ENCODE peak calls at places on chromosomes 6 and 20, in ten cellular contexts. One of them, this sample, is unnamed.

GRCh38 chr6:50030777-50031562 is 9.2 kb upstream of the DEFB110 start:
- DNase-seq in transverse colon: no peak
- DNase-seq in BE2C: peak; percentile 23
- DNase-seq in NB4: peak; percentile 32
- DNase-seq in fibroblast of mammary gland: peak; percentile 1
- DNase-seq in AG10803: peak; percentile 1
- DNase-seq in body of pancreas: no peak
- DNase-seq in PC-3: peak; percentile 64
- DNase-seq in mucosa of descending colon: no peak
- DNase-seq in bronchial epithelial cell: peak; percentile 24
- DNase-seq in this sample: no peak

GRCh38 chr6:52117352-52117751 is 29.9 kb upstream of the PKHD1 start:
- DNase-seq in transverse colon: no peak
- DNase-seq in BE2C: no peak
- DNase-seq in NB4: no peak
- DNase-seq in bronchial epithelial cell: no peak
- DNase-seq in fibroblast of mammary gland: no peak
- DNase-seq in mucosa of descending colon: no peak
- DNase-seq in body of pancreas: no peak
- DNase-seq in PC-3: no peak
- DNase-seq in AG10803: no peak
- DNase-seq in this sample: no peak

GRCh38 chr6:150140236-150140969 is 2.4 kb upstream of the PPP1R14C start:
- DNase-seq in BE2C: no peak
- DNase-seq in transverse colon: no peak
- DNase-seq in body of pancreas: no peak
- DNase-seq in PC-3: peak; percentile 43
- DNase-seq in mucosa of descending colon: no peak
- DNase-seq in bronchial epithelial cell: peak; percentile 80
- DNase-seq in AG10803: no peak
- DNase-seq in NB4: no peak
- DNase-seq in fibroblast of mammary gland: no peak
- DNase-seq in this sample: no peak

GRCh38 chr6:122033564-122034181 is 365.8 kb upstream of the HSF2 start:
- DNase-seq in NB4: peak; percentile 66
- DNase-seq in body of pancreas: no peak
- DNase-seq in PC-3: peak; percentile 60
- DNase-seq in bronchial epithelial cell: peak; percentile 72
- DNase-seq in mucosa of descending colon: no peak
- DNase-seq in AG10803: peak; percentile 78
- DNase-seq in BE2C: no peak
- DNase-seq in transverse colon: no peak
- DNase-seq in fibroblast of mammary gland: peak; percentile 71
- DNase-seq in this sample: no peak

GRCh38 chr6:3805448-3806123 is 43.6 kb upstream of the FAM50B start:
- DNase-seq in fibroblast of mammary gland: no peak
- DNase-seq in PC-3: peak; percentile 70
- DNase-seq in bronchial epithelial cell: no peak
- DNase-seq in transverse colon: no peak
- DNase-seq in BE2C: no peak
- DNase-seq in NB4: no peak
- DNase-seq in AG10803: no peak
- DNase-seq in body of pancreas: no peak
- DNase-seq in mucosa of descending colon: no peak
- DNase-seq in this sample: no peak

GRCh38 chr20:9478801-9479200 is 35.6 kb upstream of the LAMP5 start:
- DNase-seq in NB4: no peak
- DNase-seq in fibroblast of mammary gland: no peak
- DNase-seq in BE2C: no peak
- DNase-seq in transverse colon: no peak
- DNase-seq in bronchial epithelial cell: no peak
- DNase-seq in PC-3: no peak
- DNase-seq in AG10803: no peak
- DNase-seq in body of pancreas: no peak
- DNase-seq in mucosa of descending colon: no peak
- DNase-seq in this sample: no peak

GRCh38 chr20:55291251-55291650 is 714.1 kb downstream of the CBLN4 start:
- DNase-seq in BE2C: no peak
- DNase-seq in fibroblast of mammary gland: no peak
- DNase-seq in bronchial epithelial cell: no peak
- DNase-seq in PC-3: no peak
- DNase-seq in transverse colon: no peak
- DNase-seq in mucosa of descending colon: no peak
- DNase-seq in NB4: no peak
- DNase-seq in body of pancreas: no peak
- DNase-seq in AG10803: no peak
- DNase-seq in this sample: no peak

GRCh38 chr20:14879020-14879697 is 541.7 kb upstream of the FLRT3 start:
- DNase-seq in transverse colon: no peak
- DNase-seq in PC-3: peak; percentile 98
- DNase-seq in NB4: no peak
- DNase-seq in body of pancreas: no peak
- DNase-seq in BE2C: no peak
- DNase-seq in bronchial epithelial cell: peak; percentile 99
- DNase-seq in fibroblast of mammary gland: peak; percentile 84
- DNase-seq in AG10803: peak; percentile 68
- DNase-seq in mucosa of descending colon: no peak
- DNase-seq in this sample: no peak

GRCh38 chr6:92716638-92717037 is 702.7 kb downstream of the EPHA7 start:
- DNase-seq in BE2C: no peak
- DNase-seq in transverse colon: no peak
- DNase-seq in NB4: no peak
- DNase-seq in AG10803: no peak
- DNase-seq in body of pancreas: no peak
- DNase-seq in bronchial epithelial cell: no peak
- DNase-seq in mucosa of descending colon: no peak
- DNase-seq in PC-3: no peak
- DNase-seq in fibroblast of mammary gland: no peak
- DNase-seq in this sample: no peak

GRCh38 chr20:1844723-1845523 is 50.3 kb upstream of the SIRPA start:
- DNase-seq in PC-3: no peak
- DNase-seq in BE2C: no peak
- DNase-seq in body of pancreas: no peak
- DNase-seq in bronchial epithelial cell: no peak
- DNase-seq in transverse colon: peak; percentile 64
- DNase-seq in mucosa of descending colon: peak; percentile 58
- DNase-seq in AG10803: peak; percentile 55
- DNase-seq in NB4: peak; percentile 77
- DNase-seq in fibroblast of mammary gland: peak; percentile 48
- DNase-seq in this sample: peak; percentile 94

GRCh38 chr6:30322527-30323501 is 3.9 kb upstream of the TRIM39 start:
- DNase-seq in AG10803: peak; percentile 66
- DNase-seq in BE2C: no peak
- DNase-seq in NB4: peak; percentile 16
- DNase-seq in transverse colon: no peak
- DNase-seq in fibroblast of mammary gland: peak; percentile 87
- DNase-seq in mucosa of descending colon: no peak
- DNase-seq in body of pancreas: no peak
- DNase-seq in bronchial epithelial cell: no peak
- DNase-seq in PC-3: peak; percentile 77
- DNase-seq in this sample: no peak

GRCh38 chr6:31067881-31068737 is 44.3 kb downstream of the C6orf15 start:
- DNase-seq in transverse colon: no peak
- DNase-seq in mucosa of descending colon: no peak
- DNase-seq in body of pancreas: no peak
- DNase-seq in fibroblast of mammary gland: no peak
- DNase-seq in BE2C: no peak
- DNase-seq in PC-3: no peak
- DNase-seq in AG10803: no peak
- DNase-seq in NB4: no peak
- DNase-seq in bronchial epithelial cell: no peak
- DNase-seq in this sample: no peak

GRCh38 chr20:37407573-37408002 is 61.6 kb downstream of the SRC start:
- DNase-seq in BE2C: peak; percentile 54
- DNase-seq in transverse colon: no peak
- DNase-seq in bronchial epithelial cell: no peak
- DNase-seq in fibroblast of mammary gland: peak; percentile 37
- DNase-seq in NB4: no peak
- DNase-seq in AG10803: no peak
- DNase-seq in body of pancreas: peak; percentile 22
- DNase-seq in mucosa of descending colon: no peak
- DNase-seq in PC-3: no peak
- DNase-seq in this sample: peak; percentile 89

GRCh38 chr20:33675127-33675954 is 1.1 kb upstream of the NECAB3 start:
- DNase-seq in NB4: no peak
- DNase-seq in bronchial epithelial cell: no peak
- DNase-seq in body of pancreas: no peak
- DNase-seq in mucosa of descending colon: peak; percentile 24
- DNase-seq in fibroblast of mammary gland: peak; percentile 54
- DNase-seq in BE2C: no peak
- DNase-seq in transverse colon: no peak
- DNase-seq in PC-3: no peak
- DNase-seq in AG10803: no peak
- DNase-seq in this sample: peak; percentile 86
- H3K4me3 ChIP-seq in NB4: peak overlapping the region; percentile 16
- H3K4me3 ChIP-seq in bronchial epithelial cell: peak overlapping the region; percentile 52
- H3K4me3 ChIP-seq in body of pancreas: no peak overlapping the region
- H3K4me3 ChIP-seq in mucosa of descending colon: no peak overlapping the region
- H3K4me3 ChIP-seq in fibroblast of mammary gland: peak overlapping the region; percentile 56
- H3K4me3 ChIP-seq in BE2C: no peak overlapping the region
- H3K4me3 ChIP-seq in transverse colon: peak overlapping the region; percentile 91
- H3K4me3 ChIP-seq in PC-3: peak overlapping the region; percentile 92
- H3K4me3 ChIP-seq in AG10803: peak overlapping the region; percentile 67
- H3K4me3 ChIP-seq in this sample: peak overlapping the region; percentile 82

DNA sequence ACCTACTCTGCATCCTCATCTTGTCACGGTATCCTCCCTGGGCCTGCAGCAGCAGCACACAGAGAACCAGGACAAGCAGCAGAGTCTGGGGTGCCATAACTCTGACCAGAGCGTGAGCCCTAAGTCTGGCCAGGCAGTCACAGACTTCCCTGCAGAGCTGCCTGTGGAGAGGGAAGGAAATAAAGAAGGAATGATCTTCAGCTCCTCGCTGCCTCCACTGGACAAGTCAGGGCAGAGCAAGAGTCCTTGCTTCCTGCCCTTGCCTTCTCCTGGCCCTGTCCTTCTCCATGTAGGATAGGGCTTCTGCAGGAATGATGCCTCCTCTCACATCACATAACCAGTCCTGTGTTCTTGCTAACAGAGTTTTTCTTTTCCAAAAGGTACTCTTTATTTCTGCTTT is 15.9 kb upstream of the WFDC11 start:
- DNase-seq in PC-3: peak; percentile 28
- DNase-seq in NB4: no peak
- DNase-seq in mucosa of descending colon: peak; percentile 11
- DNase-seq in BE2C: no peak
- DNase-seq in fibroblast of mammary gland: peak; percentile 19
- DNase-seq in bronchial epithelial cell: peak; percentile 35
- DNase-seq in transverse colon: no peak
- DNase-seq in body of pancreas: no peak
- DNase-seq in AG10803: no peak
- DNase-seq in this sample: no peak
- TF ChIP-seq CTCF in PC-3: peak; percentile 35
- TF ChIP-seq CTCF in NB4: peak; percentile 1
- TF ChIP-seq CTCF in mucosa of descending colon: no peak
- TF ChIP-seq CTCF in BE2C: no peak
- TF ChIP-seq CTCF in fibroblast of mammary gland: peak; percentile 24
- TF ChIP-seq CTCF in bronchial epithelial cell: peak; percentile 39
- TF ChIP-seq CTCF in transverse colon: no peak
- TF ChIP-seq CTCF in body of pancreas: no peak
- TF ChIP-seq CTCF in AG10803: peak; percentile 12
- TF ChIP-seq CTCF in this sample: no peak

GRCh38 chr6:113439861-113440260 is 417.3 kb upstream of the MARCKS start:
- DNase-seq in mucosa of descending colon: no peak
- DNase-seq in BE2C: no peak
- DNase-seq in PC-3: no peak
- DNase-seq in AG10803: no peak
- DNase-seq in NB4: no peak
- DNase-seq in fibroblast of mammary gland: no peak
- DNase-seq in transverse colon: no peak
- DNase-seq in bronchial epithelial cell: no peak
- DNase-seq in body of pancreas: no peak
- DNase-seq in this sample: no peak
- H3K4me3 ChIP-seq in mucosa of descending colon: no peak overlapping the region
- H3K4me3 ChIP-seq in BE2C: no peak overlapping the region
- H3K4me3 ChIP-seq in PC-3: no peak overlapping the region
- H3K4me3 ChIP-seq in AG10803: no peak overlapping the region
- H3K4me3 ChIP-seq in NB4: no peak overlapping the region
- H3K4me3 ChIP-seq in fibroblast of mammary gland: no peak overlapping the region
- H3K4me3 ChIP-seq in transverse colon: no peak overlapping the region
- H3K4me3 ChIP-seq in bronchial epithelial cell: no peak overlapping the region
- H3K4me3 ChIP-seq in body of pancreas: no peak overlapping the region
- H3K4me3 ChIP-seq in this sample: no peak overlapping the region

GRCh38 chr6:127462391-127462790 is 3.2 kb upstream of the KIAA0408 start:
- DNase-seq in fibroblast of mammary gland: peak; percentile 12
- DNase-seq in PC-3: peak; percentile 31
- DNase-seq in AG10803: peak; percentile 6
- DNase-seq in body of pancreas: no peak
- DNase-seq in bronchial epithelial cell: no peak
- DNase-seq in NB4: no peak
- DNase-seq in mucosa of descending colon: no peak
- DNase-seq in transverse colon: no peak
- DNase-seq in BE2C: no peak
- DNase-seq in this sample: no peak
- TF ChIP-seq CTCF in fibroblast of mammary gland: no peak
- TF ChIP-seq CTCF in PC-3: peak; percentile 27
- TF ChIP-seq CTCF in AG10803: no peak
- TF ChIP-seq CTCF in body of pancreas: no peak
- TF ChIP-seq CTCF in bronchial epithelial cell: no peak
- TF ChIP-seq CTCF in NB4: no peak
- TF ChIP-seq CTCF in mucosa of descending colon: no peak
- TF ChIP-seq CTCF in transverse colon: no peak
- TF ChIP-seq CTCF in BE2C: peak; percentile 17
- TF ChIP-seq CTCF in this sample: no peak

DNA sequence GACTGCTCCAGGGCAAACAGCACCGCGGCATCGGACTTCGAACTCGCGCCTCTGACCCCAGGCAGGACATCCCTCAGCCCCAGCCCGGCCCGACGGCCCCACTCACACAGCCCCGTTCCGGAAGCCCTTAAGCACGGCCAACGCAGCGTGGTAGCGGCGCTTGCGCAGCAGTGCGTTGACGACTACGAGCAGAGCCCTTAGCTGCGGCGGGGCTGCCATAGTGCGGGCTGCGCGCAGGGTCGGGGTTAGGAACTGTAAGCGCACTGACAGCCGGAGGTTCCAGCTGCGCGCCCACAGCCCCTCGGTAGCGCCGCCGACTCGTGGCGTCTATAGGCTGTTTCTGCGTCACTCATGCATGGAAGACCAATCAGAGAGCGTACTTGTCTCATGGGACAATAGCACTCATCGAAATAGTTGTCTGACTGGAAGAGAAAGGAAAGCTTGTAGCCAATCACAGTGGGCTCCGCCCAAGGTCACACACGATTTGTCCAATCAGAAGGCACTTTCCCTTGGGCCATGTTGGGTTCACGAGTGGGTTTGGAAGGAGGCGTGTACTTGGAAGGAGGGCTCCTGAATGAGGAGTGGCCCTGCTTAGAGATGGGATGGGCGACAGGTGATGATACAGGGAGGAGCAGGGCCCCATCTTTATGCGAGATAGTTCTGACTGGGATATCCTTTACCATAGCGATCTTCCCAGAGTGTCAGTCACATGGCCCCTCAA is at the start of gene PXMP4:
- DNase-seq in fibroblast of mammary gland: peak; percentile 99
- DNase-seq in bronchial epithelial cell: peak; percentile 95
- DNase-seq in PC-3: no peak
- DNase-seq in body of pancreas: peak; percentile 90
- DNase-seq in NB4: peak; percentile 99
- DNase-seq in mucosa of descending colon: peak; percentile 95
- DNase-seq in BE2C: peak; percentile 93
- DNase-seq in transverse colon: peak; percentile 92
- DNase-seq in AG10803: peak; percentile 99
- DNase-seq in this sample: peak; percentile 97
- H3K4me3 ChIP-seq in fibroblast of mammary gland: peak within 1 kb of the TSS; percentile 89
- H3K4me3 ChIP-seq in bronchial epithelial cell: peak within 1 kb of the TSS; percentile 54
- H3K4me3 ChIP-seq in PC-3: no peak within 1 kb of the TSS
- H3K4me3 ChIP-seq in body of pancreas: peak within 1 kb of the TSS; percentile 75
- H3K4me3 ChIP-seq in NB4: peak within 1 kb of the TSS; percentile 73
- H3K4me3 ChIP-seq in mucosa of descending colon: peak within 1 kb of the TSS; percentile 65
- H3K4me3 ChIP-seq in BE2C: peak within 1 kb of the TSS; percentile 85
- H3K4me3 ChIP-seq in transverse colon: peak within 1 kb of the TSS; percentile 70
- H3K4me3 ChIP-seq in AG10803: peak within 1 kb of the TSS; percentile 92
- H3K4me3 ChIP-seq in this sample: peak within 1 kb of the TSS; percentile 90

This sample was measured in sigmoid colon.